ENCODE peak calls at places on chromosomes 2 and 18, in eight cellular contexts. T, M, O, Z, I, A, X and R are unnamed samples.

GRCh38 chr2:164841719-164842623 is at the start of gene COBLL1:
- DNase-seq in T (peak; percentile 77), M (peak; percentile 73), O (peak; percentile 41), Z (no peak), I (peak; percentile 45), A (peak; percentile 89), X (peak; percentile 90), R (peak; percentile 70)

GRCh38 chr18:77098033-77098432 is 34.5 kb downstream of the MBP start:
- DNase-seq in T (no peak), M (no peak), O (peak; percentile 84), Z (no peak), I (peak; percentile 68), A (no peak), X (no peak), R (peak; percentile 77)

GRCh38 chr2:30332791-30333453 is 101.6 kb downstream of the LBH start:
- DNase-seq in T (peak; percentile 13), M (no peak), O (no peak), Z (no peak), I (no peak), A (no peak), X (no peak), R (no peak)

GRCh38 chr18:50398099-50398498 is 23.3 kb downstream of the SKA1 start:
- DNase-seq in T (no peak), M (no peak), O (no peak), Z (no peak), I (no peak), A (no peak), X (no peak), R (no peak)

GRCh38 chr2:74886251-74886650 is 52.3 kb downstream of the HK2 start:
- DNase-seq in T (no peak), M (no peak), O (no peak), Z (no peak), I (no peak), A (no peak), X (no peak), R (no peak)

GRCh38 chr2:216774620-216775019 is 79.3 kb upstream of the IGFBP5 start:
- DNase-seq in T (no peak), M (no peak), O (peak; percentile 92), Z (peak; percentile 29), I (peak; percentile 96), A (no peak), X (no peak), R (peak; percentile 62)

GRCh38 chr2:224412064-224412921 is 10.4 kb upstream of the FAM124B start:
- DNase-seq in T (no peak), M (peak; percentile 30), O (peak; percentile 25), Z (peak; percentile 25), I (peak; percentile 49), A (peak; percentile 21), X (no peak), R (peak; percentile 86)

GRCh38 chr2:10303174-10303633 is 500 bp downstream of the HPCAL1 start:
- DNase-seq in T (peak; percentile 10), M (no peak), O (no peak), Z (no peak), I (no peak), A (peak; percentile 34), X (no peak), R (peak; percentile 18)

GRCh38 chr2:47485751-47486300 is 82.9 kb downstream of the MSH2 start:
- DNase-seq in T (no peak), M (no peak), O (peak; percentile 30), Z (no peak), I (peak; percentile 8), A (no peak), X (no peak), R (peak; percentile 60)

DNA sequence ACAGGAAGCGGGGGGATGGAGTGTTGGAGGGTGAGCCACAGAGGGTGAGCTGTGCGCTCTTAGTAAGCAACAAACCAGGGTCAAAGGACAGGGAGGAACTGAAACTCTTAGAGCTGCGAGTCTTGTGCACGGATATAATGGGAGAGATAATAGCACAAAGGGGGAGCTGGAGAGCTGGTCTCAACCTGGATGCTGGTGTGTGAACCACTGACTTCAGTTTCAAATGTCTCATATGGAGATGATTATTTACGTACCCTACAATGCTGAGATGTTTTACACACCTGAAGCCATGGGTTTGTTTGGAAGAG is 35.9 kb downstream of the PTGR3 start:
- DNase-seq in T (no peak), M (no peak), O (peak; percentile 17), Z (no peak), I (peak; percentile 13), A (no peak), X (no peak), R (peak; percentile 18)
- TF ChIP-seq CTCF in T (no peak), M (no peak), O (no peak), Z (no peak), I (peak; percentile 4), A (no peak), X (no peak), R (peak; percentile 8)

GRCh38 chr18:9362869-9363268 is 28.3 kb downstream of the TWSG1 start:
- DNase-seq in T (no peak), M (peak; percentile 58), O (no peak), Z (no peak), I (no peak), A (no peak), X (no peak), R (no peak)

GRCh38 chr18:9365406-9365805 is 30.8 kb downstream of the TWSG1 start:
- DNase-seq in T (no peak), M (no peak), O (peak; percentile 61), Z (no peak), I (peak; percentile 54), A (no peak), X (no peak), R (no peak)

GRCh38 chr18:9361191-9361590 is 26.6 kb downstream of the TWSG1 start:
- DNase-seq in T (no peak), M (no peak), O (no peak), Z (no peak), I (no peak), A (no peak), X (no peak), R (peak; percentile 61)

GRCh38 chr18:9364242-9364641 is 29.7 kb downstream of the TWSG1 start:
- DNase-seq in T (no peak), M (peak; percentile 60), O (no peak), Z (no peak), I (peak; percentile 27), A (no peak), X (no peak), R (no peak)

GRCh38 chr18:9366126-9366714 is 31.6 kb downstream of the TWSG1 start:
- DNase-seq in T (peak; percentile 49), M (peak; percentile 79), O (peak; percentile 40), Z (no peak), I (peak; percentile 35), A (peak; percentile 43), X (no peak), R (peak; percentile 33)
- TF ChIP-seq CTCF in T (no peak), M (peak; percentile 58), O (peak; percentile 31), Z (peak; percentile 39), I (peak; percentile 22), A (peak; percentile 11), X (no peak), R (peak; percentile 34)

GRCh38 chr2:84424152-84424551 is 34.9 kb downstream of the SUCLG1 start:
- DNase-seq in T (no peak), M (peak; percentile 26), O (peak; percentile 33), Z (no peak), I (peak; percentile 32), A (no peak), X (no peak), R (peak; percentile 14)
- TF ChIP-seq CTCF in T (peak; percentile 44), M (peak; percentile 49), O (peak; percentile 66), Z (peak; percentile 49), I (peak; percentile 48), A (no peak), X (peak; percentile 54), R (peak; percentile 56)

GRCh38 chr2:72104821-72105588 is 42.7 kb downstream of the CYP26B1 start:
- DNase-seq in T (no peak), M (no peak), O (no peak), Z (no peak), I (no peak), A (no peak), X (no peak), R (no peak)
- TF ChIP-seq CTCF in T (no peak), M (no peak), O (no peak), Z (no peak), I (no peak), A (no peak), X (no peak), R (no peak)

GRCh38 chr2:1538663-1539062 is 125.4 kb downstream of the TPO start:
- DNase-seq in T (peak; percentile 76), M (peak; percentile 25), O (peak; percentile 34), Z (no peak), I (peak; percentile 14), A (no peak), X (no peak), R (peak; percentile 10)
- TF ChIP-seq CTCF in T (peak; percentile 86), M (no peak), O (peak; percentile 64), Z (peak; percentile 8), I (peak; percentile 40), A (no peak), X (peak; percentile 16), R (peak; percentile 40)

DNA sequence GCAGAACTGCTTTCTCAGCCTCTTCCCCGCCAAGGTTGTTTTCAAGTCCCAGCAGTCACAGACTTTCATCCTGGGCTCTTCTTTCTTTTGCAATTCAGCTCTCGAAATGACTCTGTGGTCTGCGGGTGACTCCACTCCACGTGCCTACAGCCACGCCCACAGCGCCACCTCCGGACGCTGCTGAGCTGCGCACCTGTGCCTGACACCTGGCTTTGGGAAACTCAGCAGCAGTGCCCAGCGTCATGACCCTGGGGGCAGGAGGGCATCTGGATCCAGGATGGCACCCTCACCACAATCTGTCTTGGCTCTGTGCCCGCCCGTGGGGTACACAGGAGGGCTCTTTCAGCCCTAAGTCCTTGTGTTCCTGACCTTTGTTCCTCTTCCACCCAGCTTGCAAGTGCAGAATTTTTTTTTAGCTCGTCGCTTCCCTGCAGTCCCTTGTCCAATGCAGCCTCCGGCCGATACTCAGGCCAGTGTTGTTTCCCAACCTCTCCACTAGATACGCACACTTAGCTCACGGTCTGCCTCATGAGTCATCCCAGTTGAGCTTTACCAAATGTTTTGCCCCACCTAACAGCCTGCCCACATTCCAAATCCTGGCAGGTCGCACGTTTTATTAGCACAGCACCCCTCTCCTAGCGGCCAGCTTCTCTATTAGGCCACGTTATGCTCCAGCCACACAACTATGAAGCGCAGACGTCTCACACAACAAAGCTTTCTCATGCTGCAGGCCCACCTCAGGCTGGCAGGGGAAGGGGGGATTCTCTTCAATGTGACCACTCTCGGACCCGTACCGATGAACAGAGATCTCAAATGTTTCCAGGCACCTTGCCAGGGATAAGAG is 6.5 kb upstream of the CAPN10 start:
- DNase-seq in T (no peak), M (peak; percentile 78), O (peak; percentile 89), Z (peak; percentile 70), I (peak; percentile 97), A (peak; percentile 85), X (no peak), R (peak; percentile 95)
- TF ChIP-seq CTCF in T (no peak), M (peak; percentile 51), O (no peak), Z (no peak), I (no peak), A (peak; percentile 21), X (no peak), R (peak; percentile 19)